ENCODE peak calls at places on chromosomes 4 and X, in nine cellular contexts. One of them, this sample, is unnamed.

GRCh38 chr4:20623936-20624335 is 76.3 kb upstream of the PACRGL start:
- DNase-seq in ovary: no peak
- DNase-seq in Panc1: no peak
- DNase-seq in IMR-90: no peak
- DNase-seq in H9: no peak
- DNase-seq in kidney: no peak
- DNase-seq in endothelial cell: no peak
- DNase-seq in GM06990: no peak
- DNase-seq in AG04450: no peak
- DNase-seq in this sample: no peak

GRCh38 chr4:123990310-123990709 is 593.7 kb downstream of the SPRY1 start:
- DNase-seq in kidney: no peak
- DNase-seq in IMR-90: no peak
- DNase-seq in AG04450: no peak
- DNase-seq in ovary: no peak
- DNase-seq in endothelial cell: no peak
- DNase-seq in H9: no peak
- DNase-seq in Panc1: no peak
- DNase-seq in GM06990: no peak
- DNase-seq in this sample: no peak

GRCh38 chr4:176548571-176548970 is 228.8 kb downstream of the SPCS3 start:
- DNase-seq in endothelial cell: no peak
- DNase-seq in ovary: no peak
- DNase-seq in Panc1: no peak
- DNase-seq in GM06990: no peak
- DNase-seq in H9: no peak
- DNase-seq in IMR-90: peak
- DNase-seq in kidney: no peak
- DNase-seq in AG04450: no peak
- DNase-seq in this sample: no peak

GRCh38 chr4:60682901-60683300 is 517.2 kb upstream of the ADGRL3 start:
- DNase-seq in GM06990: no peak
- DNase-seq in kidney: no peak
- DNase-seq in ovary: no peak
- DNase-seq in IMR-90: peak
- DNase-seq in Panc1: no peak
- DNase-seq in H9: no peak
- DNase-seq in AG04450: peak
- DNase-seq in endothelial cell: no peak
- DNase-seq in this sample: no peak

GRCh38 chr4:153564630-153565525 is 98.7 kb downstream of the TMEM131L start:
- DNase-seq in endothelial cell: no peak
- DNase-seq in IMR-90: peak
- DNase-seq in GM06990: no peak
- DNase-seq in kidney: no peak
- DNase-seq in H9: no peak
- DNase-seq in AG04450: no peak
- DNase-seq in ovary: no peak
- DNase-seq in Panc1: no peak
- DNase-seq in this sample: no peak

GRCh38 chr4:59102311-59102710 is 1992.1 kb upstream of the IGFBP7 start:
- DNase-seq in kidney: no peak
- DNase-seq in Panc1: no peak
- DNase-seq in endothelial cell: no peak
- DNase-seq in GM06990: no peak
- DNase-seq in H9: no peak
- DNase-seq in IMR-90: no peak
- DNase-seq in ovary: no peak
- DNase-seq in AG04450: no peak
- DNase-seq in this sample: no peak

GRCh38 chr4:158003212-158003611 is 169.6 kb downstream of the GASK1B start:
- DNase-seq in kidney: no peak
- DNase-seq in H9: no peak
- DNase-seq in ovary: no peak
- DNase-seq in IMR-90: peak
- DNase-seq in endothelial cell: no peak
- DNase-seq in Panc1: no peak
- DNase-seq in AG04450: no peak
- DNase-seq in GM06990: no peak
- DNase-seq in this sample: no peak

GRCh38 chr4:85867281-85867680 is 392.3 kb downstream of the ARHGAP24 start:
- DNase-seq in H9: no peak
- DNase-seq in Panc1: no peak
- DNase-seq in GM06990: no peak
- DNase-seq in kidney: no peak
- DNase-seq in IMR-90: no peak
- DNase-seq in AG04450: no peak
- DNase-seq in endothelial cell: no peak
- DNase-seq in ovary: no peak
- DNase-seq in this sample: no peak

GRCh38 chr4:21848001-21848400 is 100.6 kb downstream of the KCNIP4 start:
- DNase-seq in Panc1: no peak
- DNase-seq in AG04450: no peak
- DNase-seq in endothelial cell: no peak
- DNase-seq in GM06990: no peak
- DNase-seq in ovary: no peak
- DNase-seq in kidney: no peak
- DNase-seq in H9: no peak
- DNase-seq in IMR-90: no peak
- DNase-seq in this sample: no peak

GRCh38 chrX:31213941-31214340 is 142.1 kb upstream of the FTHL17 start:
- DNase-seq in kidney: no peak
- DNase-seq in ovary: no peak
- DNase-seq in IMR-90: peak
- DNase-seq in Panc1: no peak
- DNase-seq in GM06990: no peak
- DNase-seq in AG04450: no peak
- DNase-seq in H9: no peak
- DNase-seq in endothelial cell: peak
- DNase-seq in this sample: peak

GRCh38 chr4:41927761-41928499 is 7.3 kb upstream of the TMEM33 start:
- DNase-seq in AG04450: no peak
- DNase-seq in ovary: no peak
- DNase-seq in IMR-90: no peak
- DNase-seq in kidney: no peak
- DNase-seq in Panc1: no peak
- DNase-seq in endothelial cell: no peak
- DNase-seq in H9: no peak
- DNase-seq in GM06990: no peak
- DNase-seq in this sample: no peak

DNA sequence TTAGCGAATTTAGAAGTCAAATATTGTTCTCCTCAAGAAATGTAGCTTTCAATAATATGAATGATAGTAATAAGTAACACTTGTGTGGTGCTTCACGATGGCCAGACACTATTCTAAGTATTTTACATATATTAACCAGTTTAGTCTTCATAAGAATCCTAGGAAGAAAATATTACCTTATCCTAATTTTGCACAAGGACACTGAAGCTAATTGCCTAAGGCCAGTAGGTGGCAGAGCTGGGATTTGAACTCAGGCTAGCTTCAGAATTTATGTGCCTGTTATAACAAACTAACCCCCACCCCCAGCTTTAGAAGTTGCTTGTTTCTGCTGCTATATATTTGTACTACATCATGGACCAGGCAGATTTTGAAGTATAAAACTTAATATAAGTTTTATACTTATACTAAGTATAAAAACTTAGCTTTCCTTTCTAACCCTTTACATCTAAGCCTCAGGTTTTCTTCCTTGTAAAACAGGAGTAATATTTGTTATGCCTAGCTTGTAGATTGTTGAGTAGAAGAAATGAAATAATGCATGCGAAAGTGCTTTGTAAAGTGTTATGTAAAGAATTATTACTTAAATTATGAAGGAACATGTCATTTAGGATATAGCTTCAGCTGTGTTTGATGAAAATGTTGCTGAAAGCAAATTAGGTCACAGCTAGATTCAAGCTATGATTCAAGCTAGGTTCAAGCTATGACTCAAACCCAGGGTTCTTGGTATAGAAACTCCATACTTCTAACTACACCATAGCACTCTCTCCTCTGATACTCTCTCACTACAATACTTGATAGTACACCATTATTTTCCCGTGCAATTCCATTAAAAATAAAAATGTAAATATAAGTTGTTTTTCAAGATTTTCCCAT is 4.2 kb upstream of the CDS1 start:
- DNase-seq in H9: no peak
- DNase-seq in endothelial cell: peak
- DNase-seq in IMR-90: peak
- DNase-seq in ovary: no peak
- DNase-seq in Panc1: peak
- DNase-seq in GM06990: no peak
- DNase-seq in AG04450: peak
- DNase-seq in kidney: no peak
- DNase-seq in this sample: no peak
- TF ChIP-seq CTCF in H9: peak
- TF ChIP-seq CTCF in endothelial cell: peak
- TF ChIP-seq CTCF in IMR-90: peak
- TF ChIP-seq CTCF in ovary: no peak
- TF ChIP-seq CTCF in Panc1: peak
- TF ChIP-seq CTCF in GM06990: peak
- TF ChIP-seq CTCF in AG04450: peak
- TF ChIP-seq CTCF in kidney: peak
- TF ChIP-seq CTCF in this sample: no peak

GRCh38 chr4:39228377-39228776 is 46.0 kb downstream of the WDR19 start:
- DNase-seq in Panc1: no peak
- DNase-seq in GM06990: no peak
- DNase-seq in AG04450: no peak
- DNase-seq in IMR-90: no peak
- DNase-seq in endothelial cell: no peak
- DNase-seq in ovary: no peak
- DNase-seq in H9: no peak
- DNase-seq in kidney: no peak
- DNase-seq in this sample: no peak
- TF ChIP-seq CTCF in Panc1: no peak
- TF ChIP-seq CTCF in GM06990: no peak
- TF ChIP-seq CTCF in AG04450: no peak
- TF ChIP-seq CTCF in IMR-90: no peak
- TF ChIP-seq CTCF in endothelial cell: no peak
- TF ChIP-seq CTCF in ovary: no peak
- TF ChIP-seq CTCF in H9: no peak
- TF ChIP-seq CTCF in kidney: no peak
- TF ChIP-seq CTCF in this sample: no peak

DNA sequence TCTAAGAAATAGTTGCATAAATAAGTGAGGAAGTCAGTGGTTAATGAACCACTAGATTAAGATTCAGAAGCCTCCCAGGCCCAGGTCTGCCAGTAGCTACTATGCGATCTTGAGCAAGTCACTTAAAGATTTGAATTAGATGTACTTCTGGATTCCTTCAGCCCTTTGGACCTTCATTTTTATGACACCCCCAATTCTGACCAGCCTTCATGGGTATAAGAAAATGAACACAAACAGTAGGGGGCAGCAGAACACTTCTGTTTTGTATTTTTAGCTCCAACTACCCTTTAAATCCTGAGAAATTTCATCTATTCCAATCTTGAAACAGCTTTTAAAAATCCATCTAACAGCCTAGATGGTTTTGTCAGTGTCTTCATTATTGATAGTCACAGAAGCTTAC is 19.0 kb downstream of the TMEM47 start:
- DNase-seq in AG04450: peak
- DNase-seq in endothelial cell: peak
- DNase-seq in Panc1: no peak
- DNase-seq in ovary: no peak
- DNase-seq in H9: no peak
- DNase-seq in kidney: no peak
- DNase-seq in IMR-90: peak
- DNase-seq in GM06990: no peak
- DNase-seq in this sample: no peak
- TF ChIP-seq CTCF in AG04450: peak
- TF ChIP-seq CTCF in endothelial cell: peak
- TF ChIP-seq CTCF in Panc1: peak
- TF ChIP-seq CTCF in ovary: peak
- TF ChIP-seq CTCF in H9: peak
- TF ChIP-seq CTCF in kidney: peak
- TF ChIP-seq CTCF in IMR-90: peak
- TF ChIP-seq CTCF in GM06990: peak
- TF ChIP-seq CTCF in this sample: peak

GRCh38 chr4:74671074-74671698 is 123.1 kb downstream of the BTC start:
- DNase-seq in H9: peak
- DNase-seq in Panc1: no peak
- DNase-seq in ovary: peak
- DNase-seq in GM06990: no peak
- DNase-seq in kidney: no peak
- DNase-seq in endothelial cell: peak
- DNase-seq in AG04450: peak
- DNase-seq in IMR-90: peak
- DNase-seq in this sample: peak
- TF ChIP-seq CTCF in H9: peak
- TF ChIP-seq CTCF in Panc1: peak
- TF ChIP-seq CTCF in ovary: no peak
- TF ChIP-seq CTCF in GM06990: peak
- TF ChIP-seq CTCF in kidney: peak
- TF ChIP-seq CTCF in endothelial cell: peak
- TF ChIP-seq CTCF in AG04450: peak
- TF ChIP-seq CTCF in IMR-90: peak
- TF ChIP-seq CTCF in this sample: peak

DNA sequence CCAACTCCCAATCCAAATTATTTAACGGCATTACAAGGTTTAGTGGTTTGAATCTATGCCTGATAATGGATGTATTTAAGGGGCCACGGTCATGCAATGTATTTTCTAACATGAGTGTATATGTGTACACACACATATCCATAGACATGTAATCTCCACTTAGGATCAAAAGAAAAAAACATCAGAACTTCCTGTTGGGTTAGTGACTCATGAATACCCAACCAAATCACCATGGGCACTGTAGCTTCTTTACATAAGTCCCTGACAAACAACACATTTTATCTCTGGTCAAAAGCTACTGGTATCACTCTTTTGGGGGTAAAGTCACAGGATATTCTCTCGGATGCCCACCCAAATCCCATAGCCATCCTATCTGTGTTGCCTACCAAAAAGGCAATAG is 36.5 kb upstream of the TFDP3 start:
- DNase-seq in endothelial cell: no peak
- DNase-seq in IMR-90: peak
- DNase-seq in AG04450: no peak
- DNase-seq in H9: no peak
- DNase-seq in ovary: no peak
- DNase-seq in GM06990: no peak
- DNase-seq in Panc1: no peak
- DNase-seq in kidney: no peak
- DNase-seq in this sample: no peak
- TF ChIP-seq CTCF in endothelial cell: no peak
- TF ChIP-seq CTCF in IMR-90: no peak
- TF ChIP-seq CTCF in AG04450: no peak
- TF ChIP-seq CTCF in H9: no peak
- TF ChIP-seq CTCF in ovary: no peak
- TF ChIP-seq CTCF in GM06990: no peak
- TF ChIP-seq CTCF in Panc1: no peak
- TF ChIP-seq CTCF in kidney: no peak
- TF ChIP-seq CTCF in this sample: no peak

DNA sequence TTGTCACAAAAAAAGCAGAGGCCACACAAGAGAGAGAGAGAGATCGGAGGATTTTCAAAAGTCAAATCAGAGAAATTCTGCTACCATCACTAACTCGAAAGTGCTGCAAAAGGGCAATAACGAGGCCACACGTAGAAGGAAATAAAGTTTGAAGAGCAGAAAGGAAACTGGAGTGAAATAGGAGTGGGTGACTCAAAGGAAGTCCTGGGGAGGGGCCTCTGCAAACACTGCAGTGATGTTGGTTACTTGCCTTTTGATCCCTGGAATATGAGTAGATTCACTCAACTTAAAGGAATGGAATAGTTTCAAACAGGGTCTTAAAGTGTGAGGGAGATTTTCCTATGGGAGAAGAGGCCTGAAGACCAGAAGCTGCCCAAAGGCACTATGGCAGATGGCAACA is 663.4 kb upstream of the LCORL start:
- DNase-seq in AG04450: no peak
- DNase-seq in ovary: no peak
- DNase-seq in endothelial cell: no peak
- DNase-seq in Panc1: no peak
- DNase-seq in GM06990: no peak
- DNase-seq in IMR-90: no peak
- DNase-seq in kidney: no peak
- DNase-seq in H9: no peak
- DNase-seq in this sample: no peak
- TF ChIP-seq CTCF in AG04450: no peak
- TF ChIP-seq CTCF in ovary: no peak
- TF ChIP-seq CTCF in endothelial cell: no peak
- TF ChIP-seq CTCF in Panc1: no peak
- TF ChIP-seq CTCF in GM06990: no peak
- TF ChIP-seq CTCF in IMR-90: no peak
- TF ChIP-seq CTCF in kidney: no peak
- TF ChIP-seq CTCF in H9: no peak
- TF ChIP-seq CTCF in this sample: no peak

This sample was measured in GM13977.